ENCODE peak calls at places on chromosome 16, in ten cellular contexts. X is LHCN-M2; W is kidney tubule cell; D is naive B cell; U is MV-4-11; Z is GM04504; F is activated T-helper 1 cell treated with anti-CD3 and anti-CD28 coated beads, Interleukin-2, amount 50 U/mL, for 16 hours; P is RCC 7860; E is A673; Y is pancreas. T is an unnamed sample.
A peak's percentile ranks its signal among the peaks of the same experiment; 100 is the strongest.

GRCh38 chr16:87648236-87648635 is 45.9 kb downstream of the JPH3 start:
- DNase-seq in X (no peak), W (peak; percentile 14), D (no peak), U (peak; percentile 49), Z (no peak), F (no peak), P (no peak), E (no peak), Y (no peak), T (no peak)

GRCh38 chr16:939311-939710 is 31.5 kb downstream of the LMF1 start:
- DNase-seq in X (no peak), W (no peak), D (no peak), U (no peak), Z (no peak), F (no peak), P (no peak), E (no peak), Y (no peak), T (no peak)

GRCh38 chr16:84423416-84423837 is 55.1 kb downstream of the ATP2C2 start:
- DNase-seq in X (peak; percentile 51), W (peak; percentile 54), D (no peak), U (peak; percentile 80), Z (no peak), F (no peak), P (peak; percentile 40), E (peak; percentile 47), Y (no peak), T (peak; percentile 11)

GRCh38 chr16:75264999-75265910 is 13.8 kb upstream of the BCAR1 start:
- DNase-seq in X (no peak), W (peak; percentile 69), D (no peak), U (no peak), Z (no peak), F (no peak), P (no peak), E (no peak), Y (peak; percentile 61), T (no peak)

GRCh38 chr16:9115277-9115676 is 23.8 kb downstream of the HAPSTR1 start:
- DNase-seq in X (no peak), W (peak; percentile 85), D (no peak), U (no peak), Z (no peak), F (no peak), P (peak; percentile 29), E (no peak), Y (no peak), T (no peak)

GRCh38 chr16:57736419-57737281 is 1.1 kb downstream of the KATNB1 start:
- DNase-seq in X (peak; percentile 69), W (peak; percentile 83), D (no peak), U (peak; percentile 68), Z (peak; percentile 40), F (no peak), P (peak; percentile 73), E (peak; percentile 78), Y (peak; percentile 29), T (no peak)

GRCh38 chr16:62615526-62615925 is 579.3 kb upstream of the CDH8 start:
- DNase-seq in X (no peak), W (no peak), D (no peak), U (no peak), Z (no peak), F (no peak), P (no peak), E (no peak), Y (no peak), T (no peak)

GRCh38 chr16:86707171-86707570 is 128.8 kb downstream of the FOXL1 start:
- DNase-seq in X (no peak), W (no peak), D (no peak), U (no peak), Z (no peak), F (no peak), P (no peak), E (no peak), Y (no peak), T (no peak)

GRCh38 chr16:85553436-85554113 is 59.5 kb upstream of the GSE1 start:
- DNase-seq in X (peak; percentile 61), W (peak; percentile 66), D (no peak), U (peak; percentile 80), Z (no peak), F (no peak), P (peak; percentile 34), E (peak; percentile 67), Y (peak; percentile 66), T (no peak)